ENCODE peak calls at places on chromosomes 16 and 17, in five cellular contexts. H, J, G, V and Q are unnamed samples.

GRCh38 chr17:57868007-57868774 is 18.3 kb upstream of the MRPS23 start:
- DNase-seq in H (peak; percentile 89), J (peak; percentile 78), G (peak; percentile 63), V (peak; percentile 88), Q (no peak)

GRCh38 chr16:23088018-23088417 is 61.2 kb downstream of the USP31 start:
- DNase-seq in H (no peak), J (no peak), G (no peak), V (no peak), Q (no peak)

GRCh38 chr16:51151951-51152663 is 1.0 kb upstream of the SALL1 start:
- DNase-seq in H (peak; percentile 85), J (no peak), G (no peak), V (no peak), Q (no peak)

GRCh38 chr17:29590979-29591736 is 1.7 kb upstream of the GIT1 start:
- DNase-seq in H (peak; percentile 72), J (no peak), G (no peak), V (no peak), Q (peak; percentile 56)

GRCh38 chr16:565420-566330 is 1.1 kb upstream of the NHLRC4 start:
- DNase-seq in H (no peak), J (no peak), G (no peak), V (no peak), Q (no peak)

GRCh38 chr16:89009343-89010209 is 32.6 kb upstream of the CBFA2T3 start:
- DNase-seq in H (no peak), J (no peak), G (no peak), V (peak; percentile 59), Q (peak; percentile 22)

GRCh38 chr16:14564323-14564722 is 65.7 kb downstream of the PARN start:
- DNase-seq in H (no peak), J (no peak), G (peak; percentile 73), V (no peak), Q (no peak)

GRCh38 chr16:84585886-84586285 is 32.0 kb downstream of the COTL1 start:
- DNase-seq in H (no peak), J (no peak), G (no peak), V (no peak), Q (no peak)

GRCh38 chr16:24820522-24820921 is 25.2 kb upstream of the SLC5A11 start:
- DNase-seq in H (no peak), J (no peak), G (no peak), V (no peak), Q (no peak)

GRCh38 chr17:1803280-1803679 is 26.4 kb downstream of the SMYD4 start:
- DNase-seq in H (no peak), J (no peak), G (no peak), V (no peak), Q (no peak)

GRCh38 chr17:12047977-12048376 is 27.3 kb downstream of the MAP2K4 start:
- DNase-seq in H (no peak), J (no peak), G (no peak), V (no peak), Q (no peak)

GRCh38 chr17:64126918-64127317 is 3.0 kb downstream of the ERN1 start:
- DNase-seq in H (no peak), J (no peak), G (no peak), V (no peak), Q (no peak)

GRCh38 chr16:69581297-69581696 is 15.5 kb downstream of the NFAT5 start:
- DNase-seq in H (no peak), J (no peak), G (no peak), V (no peak), Q (no peak)

GRCh38 chr17:3916013-3916696 is at the start of gene P2RX1:
- DNase-seq in H (peak; percentile 71), J (no peak), G (no peak), V (peak; percentile 73), Q (no peak)

GRCh38 chr17:14228903-14229302 is 7.8 kb downstream of the CDRT15 start:
- DNase-seq in H (no peak), J (no peak), G (no peak), V (no peak), Q (no peak)

GRCh38 chr17:35063514-35064223 is at the start of gene RFFL:
- DNase-seq in H (peak; percentile 88), J (peak; percentile 96), G (peak; percentile 75), V (peak; percentile 91), Q (peak; percentile 93)

GRCh38 chr16:2966803-2967184 is 2.4 kb upstream of the PAQR4 start:
- DNase-seq in H (no peak), J (no peak), G (no peak), V (no peak), Q (no peak)
- H3K4me1 ChIP-seq in H (peaks cover 4% of the 10 kb centered on the region), J (peaks cover 30% of the 10 kb centered on the region), G (peaks cover 72% of the 10 kb centered on the region), V (peaks cover 41% of the 10 kb centered on the region), Q (peaks cover 81% of the 10 kb centered on the region)

DNA sequence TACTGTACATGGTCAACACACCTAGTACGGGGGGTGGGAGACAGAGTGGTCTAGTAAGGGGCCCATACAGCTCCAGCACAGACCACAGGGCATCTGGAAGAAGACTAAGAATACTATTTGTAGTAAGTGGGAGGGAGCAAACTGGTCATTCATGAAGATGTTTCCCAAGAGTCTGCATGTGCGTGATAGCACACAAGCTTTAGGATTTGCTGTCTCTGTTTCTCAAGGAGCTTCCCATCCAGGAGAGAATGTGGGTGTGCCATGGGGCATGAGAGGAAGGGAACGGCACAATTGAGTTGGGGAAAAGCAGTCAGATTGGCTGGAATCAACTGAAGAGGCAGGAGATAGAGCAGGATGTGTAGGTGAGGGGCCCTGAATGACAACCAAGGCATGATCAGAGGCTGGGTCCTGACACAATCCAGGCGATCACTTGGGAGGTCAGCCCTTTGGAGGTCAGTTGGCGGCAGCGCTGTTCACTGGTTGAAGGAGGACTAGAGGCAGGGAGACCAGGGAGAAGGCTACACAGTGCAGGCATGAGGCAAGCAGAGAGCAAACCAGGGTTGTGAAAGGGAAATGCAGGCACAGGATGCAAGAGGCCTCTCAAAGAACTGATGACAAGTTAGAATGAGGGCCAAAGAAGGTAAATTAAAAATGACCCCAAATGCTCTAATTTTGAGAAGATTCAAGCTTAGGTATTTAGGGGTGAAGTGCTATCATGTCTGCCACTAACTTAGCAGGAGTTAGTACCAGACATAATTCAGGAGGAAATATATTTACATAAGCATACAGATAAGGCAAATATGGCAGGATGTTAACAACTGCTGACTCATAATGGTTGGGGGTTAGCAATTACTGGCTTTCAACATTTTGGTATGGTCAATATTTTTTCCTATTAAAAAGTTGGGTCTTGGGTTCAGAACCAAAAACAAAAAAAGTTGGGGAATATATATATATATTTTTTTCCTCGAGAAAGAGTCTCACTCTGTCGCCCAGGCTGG is 10.3 kb downstream of the UBE2O start:
- DNase-seq in H (no peak), J (no peak), G (no peak), V (no peak), Q (no peak)
- H3K4me3 ChIP-seq in H (no peak overlapping the region), J (no peak overlapping the region), G (no peak overlapping the region), V (no peak overlapping the region), Q (no peak overlapping the region)

DNA sequence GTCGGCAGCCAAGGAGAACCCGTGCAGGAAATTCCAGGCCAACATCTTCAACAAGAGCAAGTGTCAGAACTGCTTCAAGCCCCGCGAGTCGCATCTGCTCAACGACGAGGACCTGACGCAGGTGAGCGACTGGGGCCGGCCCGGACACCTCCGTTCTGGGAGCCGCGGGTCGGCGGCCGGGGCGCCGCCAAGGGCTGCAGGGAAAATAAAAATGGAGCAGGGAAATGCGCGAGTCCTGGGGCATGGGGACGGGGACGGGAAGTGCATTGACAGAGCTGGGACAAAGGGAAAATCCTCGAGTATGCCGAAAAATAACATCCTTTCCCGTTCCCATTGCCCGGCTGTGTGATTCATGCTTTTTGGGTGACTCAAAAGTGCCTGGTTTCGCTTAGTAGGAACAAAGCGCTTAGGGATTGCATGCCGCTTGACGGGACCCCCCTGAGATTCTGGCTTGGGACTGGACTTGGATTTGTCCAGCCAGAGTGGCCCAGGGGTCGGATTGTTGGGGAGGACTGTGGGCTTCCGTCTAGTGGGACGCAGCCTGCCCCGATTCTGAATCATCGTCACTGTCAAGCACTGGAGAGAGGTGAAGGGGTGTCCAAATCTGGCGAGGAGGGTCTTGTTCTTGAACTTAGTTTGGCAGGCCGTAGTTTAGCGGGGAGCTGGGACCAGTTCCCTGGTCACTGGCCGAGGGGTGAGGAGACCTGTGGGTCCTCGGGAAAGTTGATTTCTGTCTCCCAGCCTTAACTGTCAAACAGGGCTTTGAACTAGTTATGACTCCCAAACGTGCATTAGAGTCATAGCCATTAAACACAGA is 802 bp downstream of the MPRIP start:
- DNase-seq in H (no peak), J (no peak), G (peak; percentile 69), V (peak; percentile 35), Q (no peak)
- H3K4me1 ChIP-seq in H (peaks cover 17% of the 10 kb centered on the region), J (no peaks in the 10 kb centered on the region), G (peaks cover 49% of the 10 kb centered on the region), V (peaks cover 44% of the 10 kb centered on the region), Q (peaks cover 51% of the 10 kb centered on the region)

DNA sequence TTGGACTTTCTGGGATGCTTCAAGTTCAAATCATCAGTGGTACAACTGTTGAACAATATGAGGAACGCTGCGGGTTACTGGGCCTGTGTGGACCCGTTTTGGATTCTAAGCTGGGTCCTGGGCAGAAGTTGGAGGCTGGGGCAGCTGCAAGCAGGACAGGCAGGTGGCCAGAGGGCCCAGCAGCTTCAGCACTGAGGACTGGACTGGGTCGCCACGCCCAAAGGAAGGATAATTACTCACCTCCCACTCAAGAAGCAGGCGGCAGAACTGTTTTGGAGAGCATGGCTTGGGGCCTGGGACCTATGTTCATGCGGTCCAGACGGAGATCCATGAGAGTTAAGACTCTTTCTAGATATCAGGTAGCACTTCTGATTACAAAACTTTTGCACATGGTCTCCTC is 1.5 kb upstream of the ZNHIT3 start:
- DNase-seq in H (no peak), J (no peak), G (no peak), V (no peak), Q (no peak)
- H3K4me3 ChIP-seq in H (no peak overlapping the region), J (no peak overlapping the region), G (no peak overlapping the region), V (no peak overlapping the region), Q (no peak overlapping the region)

GRCh38 chr17:70995997-70996396 is 826.7 kb downstream of the KCNJ2 start:
- DNase-seq in H (no peak), J (no peak), G (no peak), V (no peak), Q (no peak)
- H3K4me1 ChIP-seq in H (no peaks in the 10 kb centered on the region), J (no peaks in the 10 kb centered on the region), G (no peaks in the 10 kb centered on the region), V (no peaks in the 10 kb centered on the region), Q (no peaks in the 10 kb centered on the region)